ENCODE peak calls at places on chromosomes 5 and 9, in five cellular contexts. N, B, R, W and I are unnamed samples.
A peak's percentile ranks its signal among the peaks of the same experiment; 100 is the strongest.

GRCh38 chr9:89999176-89999533 is 394.3 kb downstream of the GADD45G start:
- DNase-seq in N (no peak), B (no peak), R (peak; percentile 78), W (no peak), I (no peak)

GRCh38 chr9:128503870-128504269 is 649 bp upstream of the GLE1 start:
- DNase-seq in N (no peak), B (no peak), R (no peak), W (peak; percentile 13), I (no peak)

GRCh38 chr5:34685485-34686197 is 29.5 kb downstream of the RAI14 start:
- DNase-seq in N (no peak), B (no peak), R (no peak), W (peak; percentile 59), I (no peak)

GRCh38 chr9:127177682-127178265 is 55.3 kb upstream of the ANGPTL2 start:
- DNase-seq in N (no peak), B (no peak), R (no peak), W (no peak), I (no peak)

GRCh38 chr9:6997330-6997729 is 239.6 kb downstream of the KDM4C start:
- DNase-seq in N (no peak), B (no peak), R (no peak), W (no peak), I (no peak)

GRCh38 chr5:179319741-179320281 is 25.4 kb downstream of the ADAMTS2 start:
- DNase-seq in N (no peak), B (no peak), R (peak; percentile 36), W (peak; percentile 84), I (no peak)

GRCh38 chr5:44845777-44846176 is 37.0 kb downstream of the MRPS30 start:
- DNase-seq in N (no peak), B (no peak), R (no peak), W (no peak), I (no peak)

GRCh38 chr9:6978591-6978990 is 220.8 kb downstream of the KDM4C start:
- DNase-seq in N (no peak), B (no peak), R (no peak), W (no peak), I (no peak)

GRCh38 chr9:36928670-36929349 is 105.3 kb downstream of the PAX5 start:
- DNase-seq in N (peak; percentile 73), B (no peak), R (no peak), W (peak; percentile 72), I (no peak)

GRCh38 chr9:124485201-124485600 is 22.0 kb downstream of the NR5A1 start:
- DNase-seq in N (no peak), B (no peak), R (no peak), W (no peak), I (no peak)

GRCh38 chr9:8961186-8961666 is 1161.6 kb upstream of the DMAC1 start:
- DNase-seq in N (no peak), B (no peak), R (no peak), W (no peak), I (no peak)

GRCh38 chr5:151570058-151570457 is 21.1 kb downstream of the FAT2 start:
- DNase-seq in N (no peak), B (no peak), R (no peak), W (no peak), I (no peak)

GRCh38 chr5:98106116-98107088 is 667.1 kb upstream of the RGMB start:
- DNase-seq in N (no peak), B (no peak), R (no peak), W (peak; percentile 70), I (no peak)

GRCh38 chr9:127898433-127899199 is 787 bp downstream of the ST6GALNAC6 start:
- DNase-seq in N (peak; percentile 48), B (no peak), R (no peak), W (peak; percentile 74), I (peak; percentile 42)

GRCh38 chr9:121393318-121393717 is 23.3 kb upstream of the STOM start:
- DNase-seq in N (peak; percentile 92), B (no peak), R (no peak), W (no peak), I (no peak)

GRCh38 chr9:121310571-121310970 is 42.6 kb downstream of the GSN start:
- DNase-seq in N (no peak), B (no peak), R (no peak), W (no peak), I (no peak)

GRCh38 chr5:146205499-146206202 is 2.2 kb downstream of the RBM27 start:
- DNase-seq in N (no peak), B (no peak), R (no peak), W (no peak), I (no peak)

GRCh38 chr9:36158917-36159316 is 10.3 kb upstream of the CCIN start:
- DNase-seq in N (no peak), B (no peak), R (no peak), W (no peak), I (no peak)

GRCh38 chr5:32709789-32710334 is 1.3 kb upstream of the NPR3 start:
- DNase-seq in N (peak; percentile 91), B (peak; percentile 35), R (peak; percentile 59), W (peak; percentile 81), I (no peak)

GRCh38 chr5:76384189-76384588 is 18.9 kb upstream of the IQGAP2 start:
- DNase-seq in N (no peak), B (no peak), R (no peak), W (no peak), I (peak; percentile 78)

GRCh38 chr9:77954018-77954417 is 77.6 kb downstream of the GNAQ start:
- DNase-seq in N (no peak), B (no peak), R (no peak), W (peak; percentile 24), I (no peak)

GRCh38 chr5:355379-355935 is 33.9 kb downstream of the AHRR start:
- DNase-seq in N (no peak), B (no peak), R (peak; percentile 42), W (no peak), I (no peak)

GRCh38 chr5:71986101-71986500 is 121.2 kb upstream of the MAP1B start:
- DNase-seq in N (no peak), B (no peak), R (no peak), W (no peak), I (no peak)

GRCh38 chr5:57117601-57118000 is 56.3 kb upstream of the GPBP1 start:
- DNase-seq in N (peak; percentile 11), B (no peak), R (no peak), W (no peak), I (no peak)

GRCh38 chr5:150633424-150633823 is 7.0 kb upstream of the SYNPO start:
- DNase-seq in N (no peak), B (no peak), R (no peak), W (no peak), I (no peak)

GRCh38 chr5:4647056-4647455 is 493.1 kb upstream of the ADAMTS16 start:
- DNase-seq in N (no peak), B (no peak), R (no peak), W (no peak), I (no peak)

GRCh38 chr5:176597417-176598389 is 12.3 kb downstream of the GPRIN1 start:
- DNase-seq in N (no peak), B (no peak), R (no peak), W (no peak), I (no peak)

GRCh38 chr9:136296434-136297015 is 7.4 kb downstream of the CCDC187 start:
- DNase-seq in N (no peak), B (no peak), R (peak; percentile 37), W (no peak), I (no peak)

GRCh38 chr5:138459311-138459710 is 6.0 kb upstream of the EGR1 start:
- DNase-seq in N (no peak), B (no peak), R (peak; percentile 85), W (no peak), I (no peak)

GRCh38 chr5:34012791-34013190 is 4.9 kb upstream of the AMACR start:
- DNase-seq in N (no peak), B (peak; percentile 29), R (no peak), W (no peak), I (no peak)